ENCODE peak calls at places on chromosomes 6 and 20, in eight cellular contexts. M is spleen, F is PC-9, X is neural progenitor cell, J is heart left ventricle, A is left lung, U is tibial nerve, E is uterus. W is an unnamed sample.

GRCh38 chr6:138656278-138656803 is 117.2 kb upstream of the CCDC28A start:
- DNase-seq in M (no peak), F (no peak), X (no peak), J (no peak), A (no peak), U (no peak), E (no peak), W (no peak)

GRCh38 chr20:59055302-59055701 is 12.7 kb upstream of the PRELID3B start:
- DNase-seq in M (no peak), F (no peak), X (no peak), J (no peak), A (no peak), U (no peak), E (no peak), W (no peak)

GRCh38 chr20:63955281-63955845 is 853 bp downstream of the UCKL1 start:
- DNase-seq in M (no peak), F (peak), X (peak), J (peak), A (no peak), U (no peak), E (no peak), W (peak)

GRCh38 chr20:58818585-58819285 is 32.0 kb downstream of the GNAS-AS1 start:
- DNase-seq in M (no peak), F (peak), X (no peak), J (no peak), A (no peak), U (no peak), E (no peak), W (no peak)

GRCh38 chr6:25387483-25387882 is 108.3 kb downstream of the CARMIL1 start:
- DNase-seq in M (no peak), F (no peak), X (no peak), J (no peak), A (no peak), U (no peak), E (no peak), W (no peak)

GRCh38 chr20:24694157-24694726 is 224.8 kb downstream of the SYNDIG1 start:
- DNase-seq in M (peak), F (no peak), X (no peak), J (peak), A (no peak), U (no peak), E (no peak), W (no peak)

GRCh38 chr20:4153251-4153650 is 137.9 kb upstream of the RNF24 start:
- DNase-seq in M (peak), F (no peak), X (peak), J (no peak), A (no peak), U (no peak), E (no peak), W (no peak)

GRCh38 chr20:62576815-62577214 is 65.5 kb upstream of the SLCO4A1 start:
- DNase-seq in M (no peak), F (no peak), X (peak), J (no peak), A (no peak), U (no peak), E (no peak), W (no peak)

GRCh38 chr6:150319924-150320323 is 48.9 kb upstream of the IYD start:
- DNase-seq in M (no peak), F (no peak), X (no peak), J (no peak), A (no peak), U (no peak), E (no peak), W (no peak)

GRCh38 chr6:88748141-88748540 is 215.3 kb downstream of the RNGTT start:
- DNase-seq in M (no peak), F (no peak), X (no peak), J (no peak), A (no peak), U (no peak), E (no peak), W (no peak)

GRCh38 chr6:96156425-96156824 is 140.7 kb downstream of the FUT9 start:
- DNase-seq in M (no peak), F (no peak), X (no peak), J (no peak), A (no peak), U (no peak), E (no peak), W (no peak)

GRCh38 chr6:108518714-108519576 is 41.8 kb upstream of the FOXO3 start:
- DNase-seq in M (no peak), F (no peak), X (peak), J (no peak), A (no peak), U (no peak), E (no peak), W (no peak)

GRCh38 chr6:161651949-161652348 is 378.1 kb upstream of the AGPAT4 start:
- DNase-seq in M (no peak), F (no peak), X (no peak), J (no peak), A (no peak), U (no peak), E (no peak), W (no peak)

GRCh38 chr6:29011276-29011734 is 6.2 kb upstream of the ZNF311 start:
- DNase-seq in M (no peak), F (no peak), X (peak), J (no peak), A (no peak), U (no peak), E (peak), W (no peak)

GRCh38 chr20:32702706-32703425 is 29.1 kb upstream of the C20orf203 start:
- DNase-seq in M (no peak), F (no peak), X (peak), J (no peak), A (no peak), U (no peak), E (no peak), W (no peak)
- H3K27ac ChIP-seq in M (no peak), F (no peak), X (peak), J (no peak), A (no peak), U (no peak), E (no peak), W (no peak)

DNA sequence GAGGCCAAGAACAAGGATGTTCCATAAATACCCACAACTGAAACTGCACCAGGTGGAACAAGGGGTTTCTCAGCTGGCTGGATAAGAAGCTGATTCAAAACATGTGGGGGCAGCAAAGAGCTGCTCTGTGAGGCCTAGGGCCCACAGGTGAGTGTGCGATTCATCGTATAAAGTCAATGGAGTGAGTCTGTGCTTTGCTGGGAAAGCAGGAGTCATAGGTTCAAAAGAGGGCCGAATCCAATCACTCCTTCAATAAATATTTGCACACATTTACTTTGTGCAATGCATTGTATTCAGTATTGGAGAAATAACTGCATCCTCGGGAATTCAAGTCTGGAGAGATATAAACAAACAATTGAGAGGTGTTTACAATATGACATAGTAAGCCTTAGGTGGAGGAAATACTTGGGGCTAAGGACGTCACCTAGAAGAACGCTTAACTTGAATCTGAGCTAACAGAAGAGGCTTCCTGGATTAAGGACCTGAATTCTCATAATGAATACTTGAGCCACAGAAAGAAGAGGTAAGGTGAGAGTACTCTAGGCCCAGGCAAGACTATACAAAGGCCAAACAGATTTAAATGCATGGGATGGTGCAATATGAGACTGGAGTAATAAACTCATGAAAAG is 83.7 kb upstream of the TMEM30A start:
- DNase-seq in M (no peak), F (no peak), X (peak), J (no peak), A (no peak), U (no peak), E (peak), W (no peak)
- TF ChIP-seq CTCF in M (no peak), F (peak), X (peak), J (peak), A (peak), U (peak), E (peak), W (peak)

GRCh38 chr20:50066161-50066834 is 46.7 kb downstream of the UBE2V1 start:
- DNase-seq in M (no peak), F (no peak), X (no peak), J (peak), A (peak), U (no peak), E (no peak), W (no peak)

GRCh38 chr20:50070361-50070760 is 42.6 kb downstream of the UBE2V1 start:
- DNase-seq in M (peak), F (no peak), X (no peak), J (no peak), A (no peak), U (no peak), E (no peak), W (peak)

GRCh38 chr20:50067461-50067860 is 45.5 kb downstream of the UBE2V1 start:
- DNase-seq in M (no peak), F (no peak), X (no peak), J (peak), A (peak), U (no peak), E (no peak), W (no peak)

GRCh38 chr20:50067018-50067417 is 45.9 kb downstream of the UBE2V1 start:
- DNase-seq in M (no peak), F (no peak), X (no peak), J (peak), A (peak), U (no peak), E (no peak), W (no peak)

DNA sequence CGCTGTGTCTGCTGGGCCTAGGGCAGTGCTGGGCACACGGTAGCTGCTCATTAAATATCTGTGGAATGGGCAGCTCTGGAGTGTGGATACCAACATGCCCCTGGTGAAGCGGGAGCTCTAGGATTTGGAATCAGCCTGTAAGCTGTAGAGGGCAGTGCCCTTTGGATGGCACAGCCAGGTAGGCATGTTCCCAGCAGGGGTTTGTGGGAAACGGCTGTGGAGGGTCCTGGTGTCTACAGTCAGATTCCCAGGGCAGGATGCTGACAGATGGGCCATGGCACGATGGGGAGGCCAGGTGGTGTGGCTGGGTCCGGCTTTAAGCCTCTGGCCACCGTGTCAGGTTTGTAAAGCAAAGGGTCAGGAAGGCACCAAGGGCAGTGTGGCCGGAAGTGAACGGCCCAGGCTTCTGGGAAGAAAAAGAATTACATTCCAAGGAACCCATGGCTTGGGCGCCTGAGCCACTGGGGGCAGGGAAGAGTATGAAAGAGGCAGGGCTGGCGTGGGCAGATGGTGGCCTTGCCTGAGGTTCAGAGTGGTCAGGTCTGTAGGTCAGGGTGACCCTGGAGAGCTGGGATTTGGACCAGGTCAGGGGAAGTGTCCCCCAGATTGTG is 44.8 kb downstream of the UBE2V1 start:
- DNase-seq in M (no peak), F (no peak), X (no peak), J (peak), A (peak), U (no peak), E (no peak), W (no peak)
- H3K27ac ChIP-seq in M (no peak), F (no peak), X (no peak), J (no peak), A (no peak), U (no peak), E (no peak), W (no peak)

GRCh38 chr20:22308934-22309333 is 275.4 kb downstream of the FOXA2 start:
- DNase-seq in M (no peak), F (no peak), X (no peak), J (no peak), A (no peak), U (no peak), E (no peak), W (no peak)

GRCh38 chr20:22302039-22302438 is 282.3 kb downstream of the FOXA2 start:
- DNase-seq in M (no peak), F (no peak), X (no peak), J (no peak), A (no peak), U (no peak), E (no peak), W (no peak)

GRCh38 chr20:22305391-22305790 is 279.0 kb downstream of the FOXA2 start:
- DNase-seq in M (no peak), F (no peak), X (no peak), J (no peak), A (no peak), U (no peak), E (no peak), W (no peak)

GRCh38 chr20:22303523-22303922 is 280.8 kb downstream of the FOXA2 start:
- DNase-seq in M (no peak), F (no peak), X (peak), J (no peak), A (no peak), U (no peak), E (no peak), W (no peak)
- TF ChIP-seq CTCF in M (no peak), F (no peak), X (peak), J (no peak), A (no peak), U (no peak), E (no peak), W (no peak)

GRCh38 chr20:35240083-35240913 is 13.8 kb downstream of the MMP24 start:
- DNase-seq in M (no peak), F (no peak), X (no peak), J (no peak), A (no peak), U (no peak), E (no peak), W (no peak)
- H3K27ac ChIP-seq in M (no peak), F (no peak), X (no peak), J (no peak), A (no peak), U (no peak), E (no peak), W (no peak)

W was measured in left ventricle myocardium inferior.